ENCODE peak calls at places on chromosomes 1 and 21, in seven cellular contexts. J is stimulated activated naive B cell treated with anti-CD40 and anti-IgM and Interleukin-4, amounts not matched to agents 10 μg/mL and 1 μg/mL and 100 μg/mL, for 72 hours; R is uterus; N is stimulated activated CD4-positive, alpha-beta T cell treated with anti-CD3 and anti-CD28 coated beads, Interleukin-1b, Interleukin-23, amount 100 ng/mL, for 4 hours; K is kidney tubule cell; M is PC-3; Y is A172. I is an unnamed sample.

GRCh38 chr1:10031461-10031860 is 1.3 kb upstream of the UBE4B start:
- DNase-seq in R (no peak), K (peak), Y (peak), M (peak), J (no peak), N (no peak), I (no peak)

GRCh38 chr1:28581531-28582247 is 10.4 kb upstream of the RAB42 start:
- DNase-seq in K (peak), R (peak), M (peak), Y (peak), N (peak), J (peak), I (peak)

GRCh38 chr1:219113261-219113660 is 60.4 kb upstream of the LYPLAL1 start:
- DNase-seq in J (no peak), Y (no peak), M (no peak), N (no peak), R (no peak), K (no peak), I (no peak)

GRCh38 chr1:186987769-186988168 is 159.0 kb downstream of the PLA2G4A start:
- DNase-seq in M (no peak), J (no peak), N (no peak), Y (no peak), R (no peak), K (no peak), I (no peak)

GRCh38 chr21:36980280-36981048 is 14.0 kb upstream of the HLCS start:
- DNase-seq in J (no peak), N (peak), R (peak), K (peak), M (peak), Y (no peak), I (peak)

GRCh38 chr1:229058716-229059115 is 212.2 kb upstream of the RAB4A start:
- DNase-seq in R (no peak), M (no peak), J (no peak), Y (no peak), N (no peak), K (no peak), I (peak)

GRCh38 chr1:165697491-165697880 is 876 bp downstream of the ALDH9A1 start:
- DNase-seq in J (no peak), R (no peak), N (no peak), K (no peak), M (peak), Y (no peak), I (no peak)

GRCh38 chr1:205003358-205004145 is 39.5 kb upstream of the CNTN2 start:
- DNase-seq in J (no peak), R (no peak), K (no peak), N (no peak), M (no peak), Y (no peak), I (no peak)

GRCh38 chr1:210381934-210382333 is 53.2 kb downstream of the HHAT start:
- DNase-seq in Y (no peak), M (no peak), K (no peak), N (no peak), R (no peak), J (no peak), I (no peak)

I was measured in left cardiac atrium.